ENCODE peak calls at places on chromosomes 11 and 22, in five cellular contexts. O is mammary epithelial cell, Z is K562, A is IMR-90, W is neuronal stem cell. C is an unnamed sample.

GRCh38 chr11:5280582-5281102 is 10.9 kb upstream of the HBE1 start:
- DNase-seq in O (peak; percentile 98), Z (peak; percentile 92), A (peak; percentile 100), W (no peak), C (peak; percentile 97)

GRCh38 chr11:65440831-65441499 is 18.4 kb downstream of the NEAT1 start:
- DNase-seq in W (no peak), A (peak; percentile 43), Z (no peak), O (no peak), C (no peak)

GRCh38 chr22:47460870-47461269 is 698.4 kb downstream of the TBC1D22A start:
- DNase-seq in Z (no peak), W (no peak), A (no peak), O (no peak), C (no peak)

GRCh38 chr22:36220457-36220921 is 18.8 kb downstream of the APOL2 start:
- DNase-seq in A (peak; percentile 59), Z (no peak), W (no peak), O (no peak), C (no peak)

GRCh38 chr11:1564535-1565172 is 7.4 kb downstream of the DUSP8 start:
- DNase-seq in W (peak; percentile 56), O (no peak), A (peak; percentile 94), Z (peak; percentile 92), C (no peak)

GRCh38 chr11:64382586-64382985 is 23.6 kb downstream of the RPS6KA4 start:
- DNase-seq in O (no peak), A (no peak), W (no peak), Z (no peak), C (no peak)

GRCh38 chr11:95916049-95916448 is 7.9 kb downstream of the MTMR2 start:
- DNase-seq in O (no peak), Z (no peak), A (no peak), W (no peak), C (no peak)

GRCh38 chr22:28207281-28208030 is 288.4 kb upstream of the PITPNB start:
- DNase-seq in A (peak; percentile 45), W (no peak), Z (no peak), O (no peak), C (no peak)

GRCh38 chr11:129315781-129316579 is 59.7 kb upstream of the BARX2 start:
- DNase-seq in A (no peak), O (peak; percentile 62), W (no peak), Z (no peak), C (peak; percentile 32)

GRCh38 chr11:34208266-34209135 is 103.1 kb downstream of the NAT10 start:
- DNase-seq in A (peak; percentile 39), W (no peak), O (peak; percentile 82), Z (peak; percentile 39), C (no peak)

GRCh38 chr22:17307566-17307965 is 61.7 kb upstream of the CECR2 start:
- DNase-seq in A (no peak), O (no peak), W (no peak), Z (no peak), C (no peak)

GRCh38 chr11:14300661-14301304 is 58.2 kb downstream of the RRAS2 start:
- DNase-seq in A (peak; percentile 74), W (peak; percentile 38), Z (peak; percentile 48), O (peak; percentile 62), C (peak; percentile 42)

GRCh38 chr11:75597636-75598035 is 35.6 kb downstream of the SERPINH1 start:
- DNase-seq in O (peak; percentile 24), Z (peak; percentile 43), W (peak; percentile 29), A (no peak), C (peak; percentile 36)

GRCh38 chr11:13923716-13924650 is 38.5 kb upstream of the SPON1 start:
- DNase-seq in Z (no peak), W (no peak), A (no peak), O (peak; percentile 17), C (peak; percentile 66)

GRCh38 chr11:116540019-116540418 is 232.8 kb downstream of the BUD13 start:
- DNase-seq in O (no peak), W (no peak), A (no peak), Z (no peak), C (no peak)

GRCh38 chr22:29737251-29738117 is 17.7 kb downstream of the CABP7 start:
- DNase-seq in Z (no peak), O (no peak), W (no peak), A (no peak), C (no peak)
- H3K9ac ChIP-seq in Z (no peak overlapping the region), O (no peak overlapping the region), W (no peak overlapping the region), A (no peak overlapping the region), C (no peak overlapping the region)

DNA sequence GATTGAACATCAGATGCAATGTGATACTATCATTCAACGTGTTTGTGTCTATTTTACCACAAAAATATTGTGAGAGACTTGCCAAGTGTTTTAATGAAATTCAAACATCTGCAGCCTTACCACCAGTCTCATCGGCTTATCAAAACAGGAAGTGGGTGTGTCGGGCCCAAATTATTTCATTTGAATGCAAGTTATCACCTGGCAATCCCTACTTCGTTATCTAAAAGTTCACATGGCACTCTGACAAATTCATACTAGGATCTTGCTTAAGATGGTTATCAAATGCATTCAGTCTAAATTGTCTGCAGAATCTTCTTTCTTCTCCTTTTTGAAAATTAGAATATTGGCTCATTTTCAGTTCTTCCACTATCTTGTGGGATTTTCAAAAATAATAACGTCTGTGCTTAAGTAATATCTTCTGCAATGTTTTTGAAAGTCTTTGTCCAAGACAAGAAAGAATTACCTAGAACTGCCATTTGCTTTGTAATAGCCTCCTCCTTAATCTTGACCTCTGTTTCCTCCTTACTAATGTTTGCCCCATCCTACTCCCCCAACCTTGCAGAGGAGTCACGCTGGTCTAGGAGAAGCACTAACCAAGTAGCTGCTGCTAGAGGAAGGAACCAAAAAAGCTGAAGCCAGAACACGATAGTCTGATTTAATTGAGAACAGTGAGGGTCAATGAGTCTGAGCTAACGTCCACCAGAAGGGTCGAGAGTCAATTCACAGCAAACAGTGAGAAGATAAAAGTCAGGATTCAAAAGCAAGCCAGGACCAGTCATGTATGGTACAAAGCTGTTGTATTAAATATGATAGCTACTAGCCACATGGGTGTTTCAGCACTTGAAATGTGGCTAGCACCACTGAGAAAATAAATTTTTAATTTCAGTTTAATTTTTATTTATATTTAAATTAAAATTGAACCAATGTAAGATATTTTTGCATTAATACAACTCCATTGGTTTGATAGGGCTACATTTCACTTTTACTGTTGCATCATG is 10.2 kb upstream of the BIRC3 start:
- DNase-seq in Z (no peak), O (no peak), A (no peak), W (no peak), C (no peak)
- H3K4me2 ChIP-seq in Z (no peak overlapping the region), O (peak overlapping the region; percentile 78), A (no peak overlapping the region), W (no peak overlapping the region), C (peak overlapping the region; percentile 74)

DNA sequence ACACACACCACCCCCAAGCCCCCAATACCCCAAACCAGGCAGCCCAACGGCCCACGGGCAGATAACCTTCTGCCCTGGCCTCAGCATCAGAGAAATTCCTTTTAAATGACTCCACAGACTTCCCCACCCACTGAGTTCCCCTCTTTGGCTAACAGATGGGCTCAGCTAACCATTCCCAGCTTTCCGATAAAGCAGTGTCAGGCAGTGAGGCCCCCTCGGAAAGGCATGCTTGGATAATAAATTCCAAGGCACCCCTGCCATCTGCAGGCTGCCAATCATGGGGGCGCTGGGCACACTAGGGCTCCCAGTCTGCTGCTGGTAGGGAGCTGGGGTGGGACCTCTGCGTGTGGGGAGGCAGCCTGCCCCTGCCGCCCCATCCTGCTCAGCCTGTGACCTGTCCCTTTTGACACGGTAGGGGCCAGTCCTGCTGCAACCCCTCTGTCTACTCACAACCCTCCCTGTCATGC is 453.6 kb downstream of the MIAT start:
- DNase-seq in Z (no peak), O (no peak), A (peak; percentile 71), W (no peak), C (no peak)
- H3K9ac ChIP-seq in Z (no peak overlapping the region), O (no peak overlapping the region), A (no peak overlapping the region), W (no peak overlapping the region), C (peak overlapping the region; percentile 37)

DNA sequence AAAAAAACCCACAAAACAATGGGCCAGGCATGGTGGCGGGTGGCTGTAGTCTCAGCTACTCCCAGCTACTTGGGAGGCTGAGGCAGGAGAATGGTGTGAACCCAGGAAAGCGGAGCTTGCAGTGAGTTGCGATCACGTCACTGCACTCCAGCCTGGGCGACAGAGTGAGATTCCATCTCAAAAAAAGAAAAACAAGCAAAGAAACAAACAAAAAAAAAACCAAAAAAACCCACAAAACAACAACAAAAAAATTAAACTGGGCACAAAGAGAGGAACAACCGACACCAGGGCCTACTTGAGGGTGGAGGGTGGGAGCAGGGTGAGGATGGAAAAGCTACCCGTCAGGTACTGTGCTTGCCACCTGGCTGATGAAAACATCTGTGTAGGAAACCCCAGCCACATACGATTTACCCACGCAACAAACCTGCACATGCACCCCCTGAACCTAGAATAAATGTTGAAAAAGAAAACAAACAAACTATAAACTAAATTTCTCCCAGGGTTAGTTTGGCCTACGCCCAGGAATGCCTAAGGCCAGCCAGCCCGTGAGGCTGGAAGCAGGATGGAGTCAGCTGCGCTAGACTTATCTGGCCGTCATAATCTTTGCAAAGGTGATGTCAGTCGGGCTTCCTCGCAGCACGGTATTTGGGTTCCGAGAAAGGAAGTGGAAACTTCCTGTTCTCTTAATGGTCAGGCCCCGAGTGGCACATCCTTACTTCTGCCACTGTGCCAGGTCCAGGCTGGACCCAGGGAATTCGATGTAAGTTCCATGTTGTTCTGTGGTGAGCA is 21.9 kb upstream of the CYB5R3 start:
- DNase-seq in Z (no peak), O (no peak), A (no peak), W (no peak), C (no peak)
- H3K4me2 ChIP-seq in Z (no peak overlapping the region), O (no peak overlapping the region), A (no peak overlapping the region), W (no peak overlapping the region), C (no peak overlapping the region)

DNA sequence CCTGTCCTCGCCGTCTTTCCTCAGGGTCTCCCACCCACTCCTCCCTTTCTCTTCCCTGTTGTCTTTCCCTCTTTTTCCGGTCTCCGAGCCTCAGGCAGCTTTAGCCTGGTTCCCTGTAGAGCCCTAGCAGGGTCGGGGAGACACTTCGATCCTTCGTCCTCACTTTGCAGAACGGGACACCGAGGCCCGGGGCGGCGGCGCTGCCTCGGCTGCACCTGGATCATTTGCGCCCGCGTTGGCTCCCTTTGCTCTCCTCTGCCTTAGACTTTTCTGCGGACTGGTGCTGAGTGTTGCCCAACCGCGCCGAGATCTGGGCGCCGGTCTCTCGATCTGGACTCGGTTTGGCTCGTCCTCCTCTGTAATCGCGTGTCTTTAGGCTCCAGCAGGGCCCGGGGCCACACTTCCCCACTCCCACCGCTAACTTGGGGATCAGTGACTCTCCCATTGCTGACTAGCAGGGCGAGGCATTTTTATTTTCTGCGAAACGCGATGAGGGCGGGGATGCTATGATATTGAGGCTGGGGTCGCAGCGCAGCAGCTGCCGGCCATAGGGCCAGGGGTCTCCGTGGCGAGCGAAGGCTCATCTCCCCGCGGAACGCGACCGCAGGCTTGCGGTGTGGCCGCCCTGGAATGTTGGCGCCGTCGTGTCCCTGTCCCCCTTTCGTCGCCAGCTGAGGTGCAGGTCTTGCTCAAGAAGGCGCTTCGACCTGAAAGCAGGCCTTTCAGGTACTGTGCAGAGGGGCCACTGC is 1.6 kb upstream of the E2F8 start:
- DNase-seq in A (no peak), Z (no peak), O (no peak), W (no peak), C (no peak)
- H3K9ac ChIP-seq in A (peak overlapping the region; percentile 22), Z (peak overlapping the region; percentile 97), O (no peak overlapping the region), W (peak overlapping the region; percentile 86), C (peak overlapping the region; percentile 90)

DNA sequence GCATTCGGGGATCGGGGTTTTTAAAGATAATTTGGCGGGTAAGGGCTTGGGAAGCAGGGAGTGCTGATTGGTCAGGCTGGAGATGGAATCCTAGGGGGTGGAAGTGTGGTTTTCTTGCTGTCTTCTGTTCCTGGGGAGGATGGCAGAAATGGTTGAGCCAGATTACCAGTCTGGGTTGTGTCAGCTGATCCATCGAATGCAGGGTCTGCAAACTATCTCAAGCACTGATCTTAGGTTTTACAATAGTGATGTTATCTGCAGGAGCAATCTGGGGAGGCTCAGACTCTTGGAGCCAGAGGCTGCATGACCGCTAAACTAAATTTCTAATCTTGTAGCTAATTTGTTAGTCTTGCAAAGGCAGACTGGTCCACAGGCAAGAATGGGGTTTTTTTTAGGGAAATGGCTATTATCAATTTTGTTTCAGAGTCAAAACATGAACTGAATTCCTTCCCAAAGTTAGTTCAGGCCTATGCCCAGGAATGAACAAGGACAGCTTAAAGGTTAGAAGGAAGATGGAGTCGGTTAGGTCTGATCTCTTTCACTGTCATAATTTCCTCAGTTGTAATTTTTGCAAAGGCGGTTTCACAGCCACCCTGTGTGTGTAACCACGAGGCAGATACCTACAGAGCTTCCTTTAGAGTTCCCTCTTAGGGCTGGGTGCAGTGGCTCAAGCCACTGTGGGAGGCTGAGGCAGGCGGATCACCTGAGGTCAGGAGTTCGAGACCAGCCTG is 10.2 kb downstream of the SCGB1A1 start:
- DNase-seq in W (no peak), A (no peak), Z (no peak), O (no peak), C (no peak)
- H3K4me2 ChIP-seq in W (no peak overlapping the region), A (no peak overlapping the region), Z (no peak overlapping the region), O (no peak overlapping the region), C (no peak overlapping the region)

C was measured in HCT116.